ENCODE peak calls at places on chromosomes 12 and 14, in five cellular contexts. Y, P, G, D and J are unnamed samples.

GRCh38 chr12:77940011-77940423 is 109.3 kb downstream of the NAV3 start:
- DNase-seq in Y (no peak), P (no peak), G (no peak), D (peak), J (no peak)

GRCh38 chr12:51911788-51912711 is 4.7 kb downstream of the ACVRL1 start:
- DNase-seq in Y (no peak), P (no peak), G (no peak), D (no peak), J (no peak)

GRCh38 chr12:57240926-57241555 is 9.9 kb downstream of the STAC3 start:
- DNase-seq in Y (no peak), P (no peak), G (no peak), D (peak), J (no peak)

GRCh38 chr12:122318607-122319311 is 52.5 kb upstream of the VPS33A start:
- DNase-seq in Y (no peak), P (no peak), G (no peak), D (no peak), J (no peak)

GRCh38 chr14:79668941-79669340 is 542.4 kb downstream of the DIO2 start:
- DNase-seq in Y (no peak), P (no peak), G (no peak), D (no peak), J (no peak)

GRCh38 chr12:116863275-116863767 is 17.9 kb downstream of the HRK start:
- DNase-seq in Y (no peak), P (no peak), G (no peak), D (peak), J (no peak)

GRCh38 chr12:48717252-48717695 is 767 bp upstream of the CCNT1 start:
- DNase-seq in Y (no peak), P (no peak), G (no peak), D (no peak), J (no peak)

GRCh38 chr14:52397844-52398243 is 83.7 kb downstream of the PTGER2 start:
- DNase-seq in Y (no peak), P (no peak), G (no peak), D (no peak), J (no peak)

GRCh38 chr12:22981711-22982110 is 356.7 kb downstream of the ETNK1 start:
- DNase-seq in Y (no peak), P (no peak), G (no peak), D (peak), J (no peak)

GRCh38 chr14:105602799-105603763 is 76.7 kb downstream of the TMEM121 start:
- DNase-seq in Y (no peak), P (no peak), G (no peak), D (no peak), J (no peak)

GRCh38 chr14:104592785-104593184 is 11.8 kb downstream of the TMEM179 start:
- DNase-seq in Y (no peak), P (no peak), G (no peak), D (no peak), J (no peak)

GRCh38 chr12:130592641-130593040 is 123.5 kb downstream of the RIMBP2 start:
- DNase-seq in Y (no peak), P (no peak), G (no peak), D (no peak), J (no peak)

GRCh38 chr14:64500088-64500487 is 3.5 kb downstream of the ZBTB25 start:
- DNase-seq in Y (no peak), P (no peak), G (no peak), D (no peak), J (no peak)

GRCh38 chr14:102196008-102196407 is 56.3 kb downstream of the WDR20 start:
- DNase-seq in Y (no peak), P (no peak), G (no peak), D (no peak), J (no peak)

GRCh38 chr14:24662753-24663152 is 28.8 kb upstream of the GZMB start:
- DNase-seq in Y (no peak), P (no peak), G (no peak), D (no peak), J (no peak)

GRCh38 chr14:58736606-58737005 is 98.8 kb downstream of the DACT1 start:
- DNase-seq in Y (no peak), P (no peak), G (no peak), D (no peak), J (no peak)

GRCh38 chr14:32414808-32415255 is 85.7 kb downstream of the AKAP6 start:
- DNase-seq in Y (no peak), P (no peak), G (no peak), D (no peak), J (no peak)

GRCh38 chr14:100240725-100241032 is 1.7 kb downstream of the YY1 start:
- DNase-seq in Y (no peak), P (no peak), G (no peak), D (no peak), J (no peak)

GRCh38 chr12:110546339-110546738 is 36.8 kb downstream of the PPTC7 start:
- DNase-seq in Y (no peak), P (no peak), G (no peak), D (no peak), J (no peak)

GRCh38 chr14:70716958-70717357 is 75.2 kb downstream of the TTC9 start:
- DNase-seq in Y (no peak), P (no peak), G (no peak), D (no peak), J (no peak)

GRCh38 chr14:93800038-93800937 is 12.0 kb upstream of the PRIMA1 start:
- DNase-seq in Y (no peak), P (no peak), G (no peak), D (no peak), J (no peak)

GRCh38 chr14:106813477-106813823 is 1287.1 kb downstream of the TMEM121 start:
- DNase-seq in Y (no peak), P (no peak), G (no peak), D (no peak), J (no peak)